ENCODE peak calls at places on chromosomes 13 and 19, in nine cellular contexts. B, K, X, L, C, Q, T, U and W are unnamed samples.

GRCh38 chr19:4019578-4019977 is 12.0 kb downstream of the PIAS4 start:
- DNase-seq in L (no peak), U (no peak), C (no peak), K (no peak), X (no peak), B (no peak), T (no peak), Q (no peak), W (no peak)

GRCh38 chr13:20702945-20703784 is at the start of gene IL17D:
- DNase-seq in B (peak), L (no peak), X (no peak), T (peak), C (peak), Q (peak), K (peak), U (no peak), W (no peak)

GRCh38 chr19:8209111-8209964 is at the start of gene CERS4:
- DNase-seq in Q (peak), B (peak), K (peak), X (peak), T (peak), C (no peak), U (no peak), L (peak), W (no peak)

GRCh38 chr19:45400192-45400591 is 4.7 kb downstream of the PPP1R13L start:
- DNase-seq in C (no peak), L (no peak), X (peak), K (no peak), U (no peak), B (no peak), Q (no peak), T (no peak), W (no peak)

GRCh38 chr13:59157181-59157580 is 1006.5 kb downstream of the DIAPH3 start:
- DNase-seq in L (no peak), K (no peak), C (no peak), T (no peak), B (no peak), X (no peak), U (no peak), Q (no peak), W (no peak)

GRCh38 chr19:45368737-45369340 is 1.5 kb downstream of the ERCC2 start:
- DNase-seq in B (no peak), X (peak), Q (no peak), U (no peak), K (no peak), T (no peak), L (no peak), C (no peak), W (no peak)

GRCh38 chr13:33859691-33860303 is 41.8 kb downstream of the RFC3 start:
- DNase-seq in B (no peak), T (no peak), Q (no peak), X (no peak), L (no peak), K (no peak), C (no peak), U (no peak), W (no peak)

GRCh38 chr19:15252398-15253018 is 20.3 kb upstream of the EPHX3 start:
- DNase-seq in K (no peak), U (no peak), T (peak), Q (peak), C (peak), B (no peak), X (peak), L (no peak), W (no peak)

GRCh38 chr19:16619456-16619855 is 8.5 kb downstream of the MED26 start:
- DNase-seq in X (no peak), Q (no peak), B (no peak), T (no peak), C (no peak), L (no peak), K (no peak), U (no peak), W (no peak)

GRCh38 chr13:79560954-79561353 is 80.0 kb downstream of the NDFIP2 start:
- DNase-seq in C (no peak), L (no peak), X (no peak), T (no peak), K (no peak), U (no peak), Q (no peak), B (no peak), W (no peak)

GRCh38 chr19:33397536-33398360 is 24.2 kb downstream of the CEBPG start:
- DNase-seq in Q (peak), T (no peak), K (no peak), C (no peak), U (no peak), L (peak), X (peak), B (no peak), W (no peak)

GRCh38 chr19:33758541-33759013 is 38.1 kb upstream of the KCTD15 start:
- DNase-seq in K (no peak), B (no peak), Q (no peak), L (no peak), C (no peak), T (no peak), U (no peak), X (no peak), W (peak)

GRCh38 chr19:33382006-33382405 is 8.5 kb downstream of the CEBPG start:
- DNase-seq in C (no peak), X (no peak), L (no peak), Q (no peak), K (no peak), T (no peak), B (no peak), U (no peak), W (no peak)

GRCh38 chr19:35911790-35912189 is 3.7 kb upstream of the TYROBP start:
- DNase-seq in U (no peak), X (no peak), Q (no peak), C (no peak), B (no peak), K (no peak), T (no peak), L (peak), W (peak)

GRCh38 chr19:17942181-17942580 is 9.4 kb downstream of the CCDC124 start:
- DNase-seq in C (no peak), Q (no peak), X (peak), K (no peak), B (no peak), L (no peak), T (no peak), U (no peak), W (no peak)

GRCh38 chr13:20989883-20990282 is 71.5 kb downstream of the LATS2 start:
- DNase-seq in Q (no peak), T (no peak), U (no peak), L (no peak), B (no peak), C (no peak), K (no peak), X (no peak), W (no peak)

GRCh38 chr13:45715351-45715750 is 13.2 kb downstream of the CBY2 start:
- DNase-seq in B (no peak), T (no peak), Q (no peak), X (no peak), L (no peak), C (no peak), U (no peak), K (no peak), W (no peak)

GRCh38 chr13:85462792-85463425 is 336.3 kb downstream of the SLITRK6 start:
- DNase-seq in T (no peak), B (no peak), Q (no peak), K (no peak), U (no peak), X (no peak), L (no peak), C (no peak), W (no peak)

GRCh38 chr13:27125357-27126282 is 46.0 kb downstream of the USP12 start:
- DNase-seq in U (no peak), B (no peak), L (no peak), Q (no peak), C (no peak), K (no peak), T (no peak), X (no peak), W (no peak)

GRCh38 chr13:46232281-46232680 is 20.6 kb downstream of the LRRC63 start:
- DNase-seq in T (peak), K (no peak), Q (no peak), B (no peak), L (no peak), X (no peak), C (no peak), U (no peak), W (no peak)

GRCh38 chr13:49210669-49211068 is 9.5 kb upstream of the MLNR start:
- DNase-seq in K (no peak), L (no peak), X (no peak), U (no peak), T (no peak), Q (no peak), C (no peak), B (no peak), W (no peak)

GRCh38 chr19:12782424-12783225 is 7.3 kb upstream of the HOOK2 start:
- DNase-seq in K (peak), T (peak), U (no peak), L (peak), B (no peak), X (peak), Q (peak), C (peak), W (no peak)

GRCh38 chr13:102236830-102237621 is 164.8 kb downstream of the FGF14 start:
- DNase-seq in L (no peak), B (no peak), Q (no peak), T (no peak), C (no peak), U (no peak), K (no peak), X (no peak), W (no peak)

GRCh38 chr13:79128158-79128557 is 277.9 kb downstream of the RBM26 start:
- DNase-seq in T (peak), X (no peak), L (no peak), C (peak), U (no peak), Q (no peak), B (no peak), K (no peak), W (peak)

GRCh38 chr19:3470500-3471128 is 9.7 kb downstream of the SMIM24 start:
- DNase-seq in B (no peak), C (no peak), Q (no peak), T (no peak), U (no peak), K (no peak), L (no peak), X (no peak), W (no peak)

GRCh38 chr13:106100261-106100919 is 435.1 kb downstream of the EFNB2 start:
- DNase-seq in K (no peak), Q (peak), X (peak), C (no peak), L (no peak), B (no peak), T (no peak), U (no peak), W (no peak)

DNA sequence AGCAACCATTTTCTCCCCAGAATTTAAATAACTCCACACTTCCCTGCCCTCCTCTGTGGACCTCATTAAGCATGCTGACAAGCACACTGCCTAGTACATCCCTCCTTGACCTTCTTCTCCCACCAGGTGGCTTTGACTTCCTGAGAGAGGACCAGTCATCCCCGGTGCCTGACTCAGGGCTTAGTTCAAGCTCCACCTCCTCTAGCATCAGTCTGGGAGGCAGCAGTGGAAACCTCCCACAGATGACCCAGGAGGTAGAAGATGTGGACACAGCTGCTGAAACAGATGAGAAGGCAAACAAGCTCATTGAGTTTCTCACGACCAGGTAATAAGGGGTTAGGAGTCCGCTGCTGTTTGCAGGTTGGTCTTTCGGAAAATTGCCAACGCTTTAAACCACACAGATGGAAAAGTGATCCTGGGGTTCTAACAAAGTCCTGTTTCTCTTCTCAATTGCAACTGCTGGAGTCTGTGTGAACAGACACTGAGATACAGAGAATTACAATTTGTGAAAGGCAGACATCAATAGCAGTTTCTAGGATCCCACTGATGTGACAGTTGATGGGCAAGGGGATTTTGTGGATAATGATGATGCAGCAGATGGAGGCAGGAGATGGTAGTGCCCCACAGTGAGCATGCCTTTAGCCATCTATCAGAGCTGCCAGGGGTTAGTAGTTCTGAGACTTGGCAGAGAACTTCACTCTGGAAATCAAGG is 86.7 kb downstream of the ZAR1L start:
- DNase-seq in Q (no peak), U (no peak), K (no peak), T (peak), B (no peak), X (no peak), C (no peak), L (no peak), W (no peak)
- TF ChIP-seq CTCF in Q (no peak), U (no peak), K (no peak), T (no peak), B (no peak), X (no peak), C (no peak), L (no peak), W (no peak)

GRCh38 chr19:13804830-13805683 is 9.8 kb downstream of the ZSWIM4 start:
- DNase-seq in U (no peak), C (peak), Q (no peak), K (no peak), L (no peak), T (no peak), X (peak), B (no peak), W (no peak)
- TF ChIP-seq CTCF in U (peak), C (no peak), Q (peak), K (no peak), L (no peak), T (peak), X (peak), B (peak), W (peak)

DNA sequence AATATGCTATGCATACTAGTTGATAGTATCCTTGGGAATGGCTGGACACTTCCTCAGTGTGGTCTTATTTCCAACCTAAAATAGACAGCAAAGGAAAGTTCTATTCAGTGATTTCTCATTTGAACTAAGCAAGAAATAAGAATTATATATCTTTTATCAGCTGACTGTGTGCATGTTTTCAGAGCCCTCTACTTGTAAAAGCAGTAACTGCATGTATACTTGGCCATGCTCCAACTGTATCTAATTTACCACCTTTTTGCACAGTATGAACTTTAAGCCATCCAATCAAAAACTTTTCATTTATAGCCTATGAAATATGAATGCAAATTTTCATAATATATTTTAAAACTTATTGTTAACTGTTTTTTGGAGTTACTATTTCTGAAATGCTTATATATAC is 136.4 kb upstream of the PCDH9 start:
- DNase-seq in Q (no peak), C (no peak), K (no peak), X (no peak), B (no peak), L (no peak), U (no peak), T (peak), W (no peak)
- TF ChIP-seq CTCF in Q (peak), C (no peak), K (no peak), X (peak), B (peak), L (no peak), U (no peak), T (peak), W (peak)

GRCh38 chr19:58229255-58229639 is 533 bp downstream of the ZNF544 start:
- DNase-seq in X (peak), L (no peak), Q (no peak), B (no peak), T (peak), K (no peak), U (no peak), C (peak), W (no peak)
- TF ChIP-seq CTCF in X (peak), L (no peak), Q (no peak), B (peak), T (peak), K (no peak), U (no peak), C (peak), W (peak)

GRCh38 chr13:112894423-112894672 is 74.7 kb upstream of the MCF2L start:
- DNase-seq in L (no peak), X (no peak), K (no peak), B (no peak), C (no peak), Q (no peak), T (no peak), U (no peak), W (no peak)

GRCh38 chr13:112895521-112896465 is 73.2 kb upstream of the MCF2L start:
- DNase-seq in K (no peak), L (peak), T (no peak), X (no peak), U (no peak), Q (no peak), B (no peak), C (no peak), W (no peak)

GRCh38 chr13:112894673-112895481 is 74.1 kb upstream of the MCF2L start:
- DNase-seq in L (peak), T (no peak), K (no peak), U (no peak), B (peak), X (peak), Q (no peak), C (no peak), W (no peak)

GRCh38 chr13:112892759-112893569 is 76.0 kb upstream of the MCF2L start:
- DNase-seq in C (no peak), U (no peak), K (no peak), B (peak), X (no peak), L (peak), T (no peak), Q (no peak), W (no peak)

DNA sequence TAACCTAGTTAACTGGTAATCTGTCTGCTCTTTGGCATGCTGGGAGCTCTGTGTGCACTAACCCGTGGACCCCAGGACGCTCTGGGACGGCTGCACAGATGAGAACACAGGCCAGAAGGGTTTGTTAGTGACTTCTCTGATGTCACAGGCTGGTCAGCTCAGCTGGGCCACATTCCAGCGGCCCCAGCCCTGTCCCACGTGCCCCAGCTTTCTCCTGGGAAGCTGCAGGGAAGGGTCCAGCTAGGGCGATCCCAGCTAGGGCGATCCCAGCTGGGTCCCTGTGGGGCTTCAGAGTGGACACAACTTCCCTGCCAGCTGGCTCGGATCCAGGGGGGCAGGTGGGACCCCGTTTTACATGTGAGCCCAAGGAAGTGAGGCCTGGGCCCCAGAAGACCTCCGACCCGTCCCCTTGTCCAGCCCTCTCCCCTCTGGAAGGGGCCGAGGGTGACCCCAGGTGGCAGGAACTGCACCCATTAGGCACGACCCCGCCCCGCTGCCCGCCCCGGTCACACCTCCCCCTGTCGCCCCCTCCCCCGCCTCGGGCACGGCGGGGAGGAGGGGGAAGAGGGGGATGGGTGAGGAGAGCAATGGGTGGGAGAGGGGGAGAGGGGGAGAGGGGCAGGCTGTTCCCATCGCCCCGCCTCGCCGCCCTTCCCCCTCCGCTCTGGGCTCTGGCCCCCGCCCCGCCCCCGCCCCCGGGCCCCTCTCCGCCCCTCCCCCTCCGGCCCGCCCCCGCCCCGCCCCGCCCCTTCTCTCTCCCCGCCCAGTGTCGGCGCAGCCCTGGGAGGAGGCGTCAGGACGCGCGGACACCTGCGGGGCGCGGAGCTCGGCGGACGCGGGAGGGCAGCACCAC is 75.2 kb upstream of the MCF2L start:
- DNase-seq in T (no peak), U (no peak), L (peak), B (peak), C (no peak), X (peak), K (no peak), Q (peak), W (no peak)
- TF ChIP-seq CTCF in T (no peak), U (no peak), L (no peak), B (peak), C (no peak), X (peak), K (no peak), Q (no peak), W (no peak)

GRCh38 chr19:1035998-1036621 is 3.8 kb upstream of the ABCA7 start:
- DNase-seq in C (no peak), B (no peak), K (no peak), T (no peak), L (peak), U (no peak), Q (no peak), X (no peak), W (no peak)
- TF ChIP-seq CTCF in C (no peak), B (no peak), K (no peak), T (no peak), L (no peak), U (no peak), Q (no peak), X (peak), W (no peak)

DNA sequence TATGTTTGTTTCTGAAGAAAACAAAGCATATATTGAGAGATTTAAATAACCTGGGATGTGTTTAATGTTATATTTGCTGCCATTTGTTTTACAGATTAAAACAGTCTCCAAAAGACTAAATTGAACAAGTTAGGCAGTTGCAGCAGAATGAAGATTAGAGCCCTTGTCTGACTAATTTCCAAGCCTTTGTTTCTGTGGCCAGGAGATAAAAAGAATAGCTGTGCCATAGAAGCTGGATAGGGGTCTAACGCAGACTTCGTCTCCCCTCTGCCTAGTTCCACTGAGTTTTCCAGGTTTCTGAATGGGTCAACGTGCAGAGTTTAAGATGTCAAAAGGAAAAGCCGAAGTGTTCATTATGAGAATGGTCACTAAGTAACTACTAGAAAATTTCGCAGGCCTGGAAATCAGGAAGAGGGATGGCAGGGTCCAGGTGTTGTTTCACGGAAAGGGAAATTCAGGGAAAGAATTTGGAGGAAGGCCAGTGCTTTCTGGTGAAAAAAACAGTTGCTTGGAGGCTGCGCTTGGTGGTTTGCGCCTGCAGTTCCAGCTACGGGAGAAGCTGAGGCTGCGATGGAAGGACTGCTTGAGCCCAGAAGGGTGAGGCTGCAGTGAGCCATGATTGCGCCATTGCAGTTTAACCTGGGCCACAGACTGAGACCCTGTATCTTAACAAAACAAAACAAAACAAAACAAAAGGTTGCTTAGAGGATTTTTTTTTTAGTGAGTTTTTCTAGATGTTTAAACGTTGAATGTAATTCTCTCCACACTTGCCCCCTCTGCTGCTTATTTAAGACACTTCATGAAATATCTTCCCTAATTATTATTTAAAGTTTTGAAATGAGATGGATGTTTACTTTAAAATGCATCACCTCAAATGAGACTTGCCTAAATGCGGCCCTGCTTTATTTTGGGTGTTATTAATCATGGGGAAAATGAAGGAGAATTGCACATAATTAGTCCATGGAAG is 75.2 kb upstream of the TRPC4 start:
- DNase-seq in C (no peak), U (no peak), T (peak), B (no peak), Q (no peak), L (no peak), K (no peak), X (no peak), W (no peak)
- TF ChIP-seq CTCF in C (no peak), U (no peak), T (no peak), B (no peak), Q (no peak), L (no peak), K (no peak), X (no peak), W (peak)

GRCh38 chr19:53882391-53883050 is 524 bp downstream of the PRKCG start:
- DNase-seq in B (no peak), U (no peak), L (no peak), K (no peak), X (no peak), T (no peak), Q (no peak), C (no peak), W (no peak)
- TF ChIP-seq CTCF in B (no peak), U (no peak), L (no peak), K (no peak), X (no peak), T (no peak), Q (no peak), C (no peak), W (no peak)